ENCODE peak calls at places on chromosome 17, in four cellular contexts. One of them, this sample, is unnamed.

GRCh38 chr17:72977768-72978417 is 114.6 kb downstream of the SLC39A11 start:
- DNase-seq in WTC11: no peak
- DNase-seq in GM12878: no peak
- DNase-seq in HepG2: no peak
- DNase-seq in this sample: peak; percentile 53

GRCh38 chr17:43940630-43941029 is 1.6 kb downstream of the PPY start:
- DNase-seq in WTC11: peak; percentile 77
- DNase-seq in HepG2: peak; percentile 73
- DNase-seq in GM12878: no peak
- DNase-seq in this sample: peak; percentile 71

GRCh38 chr17:68356520-68356919 is 65.2 kb downstream of the ARSG start:
- DNase-seq in GM12878: peak; percentile 51
- DNase-seq in HepG2: no peak
- DNase-seq in WTC11: no peak
- DNase-seq in this sample: no peak

GRCh38 chr17:41777579-41778188 is 8.8 kb downstream of the JUP start:
- DNase-seq in WTC11: no peak
- DNase-seq in HepG2: peak; percentile 77
- DNase-seq in GM12878: no peak
- DNase-seq in this sample: no peak

GRCh38 chr17:27651411-27652345 is 20.7 kb downstream of the LGALS9 start:
- DNase-seq in GM12878: no peak
- DNase-seq in HepG2: peak; percentile 23
- DNase-seq in WTC11: peak; percentile 77
- DNase-seq in this sample: peak; percentile 79

GRCh38 chr17:10574324-10574723 is 24.9 kb upstream of the MYH2 start:
- DNase-seq in HepG2: no peak
- DNase-seq in WTC11: no peak
- DNase-seq in GM12878: no peak
- DNase-seq in this sample: no peak

GRCh38 chr17:50344712-50345380 is 1.1 kb upstream of the XYLT2 start:
- DNase-seq in WTC11: no peak
- DNase-seq in GM12878: no peak
- DNase-seq in HepG2: no peak
- DNase-seq in this sample: no peak

GRCh38 chr17:17900615-17901520 is 64.1 kb upstream of the SREBF1 start:
- DNase-seq in GM12878: no peak
- DNase-seq in WTC11: no peak
- DNase-seq in HepG2: peak; percentile 96
- DNase-seq in this sample: no peak

GRCh38 chr17:9109933-9110332 is 88.6 kb downstream of the NTN1 start:
- DNase-seq in GM12878: no peak
- DNase-seq in WTC11: no peak
- DNase-seq in HepG2: no peak
- DNase-seq in this sample: no peak

GRCh38 chr17:9371019-9371418 is 204.6 kb downstream of the STX8 start:
- DNase-seq in WTC11: no peak
- DNase-seq in HepG2: peak; percentile 83
- DNase-seq in GM12878: peak; percentile 37
- DNase-seq in this sample: no peak

GRCh38 chr17:78844301-78845005 is 3.8 kb upstream of the USP36 start:
- DNase-seq in WTC11: no peak
- DNase-seq in GM12878: no peak
- DNase-seq in HepG2: no peak
- DNase-seq in this sample: no peak

GRCh38 chr17:27748360-27748825 is 51.9 kb downstream of the NOS2 start:
- DNase-seq in WTC11: no peak
- DNase-seq in HepG2: no peak
- DNase-seq in GM12878: no peak
- DNase-seq in this sample: no peak

GRCh38 chr17:27376637-27377547 is 79.4 kb upstream of the KSR1 start:
- DNase-seq in WTC11: no peak
- DNase-seq in GM12878: no peak
- DNase-seq in HepG2: no peak
- DNase-seq in this sample: no peak

GRCh38 chr17:79615926-79616325 is 5.1 kb upstream of the RBFOX3 start:
- DNase-seq in HepG2: no peak
- DNase-seq in WTC11: no peak
- DNase-seq in GM12878: no peak
- DNase-seq in this sample: no peak

GRCh38 chr17:28416703-28417311 is 10.8 kb upstream of the SLC46A1 start:
- DNase-seq in GM12878: no peak
- DNase-seq in WTC11: peak; percentile 72
- DNase-seq in HepG2: peak; percentile 87
- DNase-seq in this sample: peak; percentile 57

GRCh38 chr17:2064511-2064910 is 9.6 kb downstream of the HIC1 start:
- DNase-seq in GM12878: no peak
- DNase-seq in HepG2: no peak
- DNase-seq in WTC11: no peak
- DNase-seq in this sample: no peak

GRCh38 chr17:17180141-17180603 is 26.0 kb downstream of the PLD6 start:
- DNase-seq in HepG2: no peak
- DNase-seq in WTC11: no peak
- DNase-seq in GM12878: no peak
- DNase-seq in this sample: no peak

GRCh38 chr17:10674696-10675095 is 17.6 kb upstream of the MYH3 start:
- DNase-seq in GM12878: no peak
- DNase-seq in HepG2: no peak
- DNase-seq in WTC11: no peak
- DNase-seq in this sample: no peak

GRCh38 chr17:7293821-7294613 is 422 bp downstream of the YBX2 start:
- DNase-seq in HepG2: peak; percentile 49
- DNase-seq in GM12878: no peak
- DNase-seq in WTC11: peak; percentile 87
- DNase-seq in this sample: peak; percentile 67

GRCh38 chr17:4304417-4305027 is 40.7 kb upstream of the ANKFY1 start:
- DNase-seq in HepG2: peak; percentile 41
- DNase-seq in GM12878: no peak
- DNase-seq in WTC11: peak; percentile 33
- DNase-seq in this sample: peak; percentile 62

GRCh38 chr17:40763752-40764151 is 8.2 kb downstream of the KRT26 start:
- DNase-seq in HepG2: no peak
- DNase-seq in WTC11: no peak
- DNase-seq in GM12878: no peak
- DNase-seq in this sample: no peak

GRCh38 chr17:19417611-19418010 is 6.6 kb downstream of the RNF112 start:
- DNase-seq in WTC11: no peak
- DNase-seq in HepG2: no peak
- DNase-seq in GM12878: no peak
- DNase-seq in this sample: no peak

GRCh38 chr17:19415311-19415710 is 4.3 kb downstream of the RNF112 start:
- DNase-seq in GM12878: no peak
- DNase-seq in HepG2: no peak
- DNase-seq in WTC11: no peak
- DNase-seq in this sample: no peak

GRCh38 chr17:19415806-19416775 is 5.1 kb downstream of the RNF112 start:
- DNase-seq in GM12878: no peak
- DNase-seq in WTC11: no peak
- DNase-seq in HepG2: no peak
- DNase-seq in this sample: no peak

GRCh38 chr17:19421926-19422325 is 10.9 kb downstream of the RNF112 start:
- DNase-seq in GM12878: no peak
- DNase-seq in HepG2: no peak
- DNase-seq in WTC11: no peak
- DNase-seq in this sample: no peak

GRCh38 chr17:19418312-19418992 is 7.4 kb downstream of the RNF112 start:
- DNase-seq in GM12878: no peak
- DNase-seq in HepG2: no peak
- DNase-seq in WTC11: no peak
- DNase-seq in this sample: no peak
- TF ChIP-seq TCF7 in GM12878: no peak
- TF ChIP-seq TCF7 in HepG2: no peak
- TF ChIP-seq TCF7 in WTC11: no peak
- TF ChIP-seq TCF7 in this sample: no peak

GRCh38 chr17:49294126-49294525 is 63.5 kb upstream of the PHOSPHO1 start:
- DNase-seq in GM12878: no peak
- DNase-seq in HepG2: no peak
- DNase-seq in WTC11: no peak
- DNase-seq in this sample: no peak

GRCh38 chr17:49292901-49293300 is 62.3 kb upstream of the PHOSPHO1 start:
- DNase-seq in WTC11: no peak
- DNase-seq in HepG2: no peak
- DNase-seq in GM12878: no peak
- DNase-seq in this sample: no peak

GRCh38 chr17:49287481-49287880 is 56.9 kb upstream of the PHOSPHO1 start:
- DNase-seq in WTC11: no peak
- DNase-seq in HepG2: no peak
- DNase-seq in GM12878: no peak
- DNase-seq in this sample: no peak

GRCh38 chr17:49291929-49292328 is 61.3 kb upstream of the PHOSPHO1 start:
- DNase-seq in HepG2: no peak
- DNase-seq in WTC11: no peak
- DNase-seq in GM12878: no peak
- DNase-seq in this sample: no peak

GRCh38 chr17:49290690-49291326 is 60.2 kb upstream of the PHOSPHO1 start:
- DNase-seq in GM12878: no peak
- DNase-seq in HepG2: peak; percentile 28
- DNase-seq in WTC11: no peak
- DNase-seq in this sample: peak; percentile 51
- TF ChIP-seq TCF7 in GM12878: no peak
- TF ChIP-seq TCF7 in HepG2: no peak
- TF ChIP-seq TCF7 in WTC11: no peak
- TF ChIP-seq TCF7 in this sample: no peak

GRCh38 chr17:29659155-29659554 is 36.4 kb upstream of the CORO6 start:
- DNase-seq in HepG2: no peak
- DNase-seq in WTC11: no peak
- DNase-seq in GM12878: no peak
- DNase-seq in this sample: no peak

GRCh38 chr17:29665480-29665807 is 42.7 kb upstream of the CORO6 start:
- DNase-seq in WTC11: no peak
- DNase-seq in HepG2: no peak
- DNase-seq in GM12878: no peak
- DNase-seq in this sample: no peak

GRCh38 chr17:29664743-29665479 is 42.2 kb upstream of the CORO6 start:
- DNase-seq in HepG2: no peak
- DNase-seq in WTC11: no peak
- DNase-seq in GM12878: no peak
- DNase-seq in this sample: peak; percentile 27

GRCh38 chr17:29661220-29661619 is 38.5 kb upstream of the CORO6 start:
- DNase-seq in GM12878: no peak
- DNase-seq in HepG2: peak; percentile 75
- DNase-seq in WTC11: no peak
- DNase-seq in this sample: no peak

DNA sequence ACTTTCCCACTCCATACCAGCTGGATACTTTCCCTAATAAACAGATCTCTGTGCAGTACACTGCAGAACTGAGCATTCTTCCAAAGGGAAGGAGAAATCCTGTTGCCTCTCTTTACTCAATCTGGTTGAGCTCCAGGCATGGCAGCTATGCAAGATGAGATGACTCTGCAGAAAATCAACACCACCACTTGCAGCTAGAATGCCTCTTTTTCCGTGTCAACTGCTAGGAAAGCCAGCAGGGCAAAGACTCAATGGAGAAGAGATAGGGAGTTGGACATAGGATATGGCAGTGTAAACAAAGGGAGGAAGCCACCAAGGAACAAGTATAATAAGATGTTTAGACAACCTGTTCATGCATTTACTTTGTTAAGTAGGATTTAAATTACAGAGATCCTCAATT is 40.4 kb upstream of the CORO6 start:
- DNase-seq in GM12878: no peak
- DNase-seq in HepG2: peak; percentile 67
- DNase-seq in WTC11: no peak
- DNase-seq in this sample: peak; percentile 48
- TF ChIP-seq TCF7 in GM12878: no peak
- TF ChIP-seq TCF7 in HepG2: no peak
- TF ChIP-seq TCF7 in WTC11: no peak
- TF ChIP-seq TCF7 in this sample: no peak

GRCh38 chr17:13027246-13027645 is 9.4 kb upstream of the ELAC2 start:
- DNase-seq in WTC11: no peak
- DNase-seq in GM12878: no peak
- DNase-seq in HepG2: no peak
- DNase-seq in this sample: no peak
- TF ChIP-seq TCF7 in WTC11: no peak
- TF ChIP-seq TCF7 in GM12878: no peak
- TF ChIP-seq TCF7 in HepG2: no peak
- TF ChIP-seq TCF7 in this sample: no peak

DNA sequence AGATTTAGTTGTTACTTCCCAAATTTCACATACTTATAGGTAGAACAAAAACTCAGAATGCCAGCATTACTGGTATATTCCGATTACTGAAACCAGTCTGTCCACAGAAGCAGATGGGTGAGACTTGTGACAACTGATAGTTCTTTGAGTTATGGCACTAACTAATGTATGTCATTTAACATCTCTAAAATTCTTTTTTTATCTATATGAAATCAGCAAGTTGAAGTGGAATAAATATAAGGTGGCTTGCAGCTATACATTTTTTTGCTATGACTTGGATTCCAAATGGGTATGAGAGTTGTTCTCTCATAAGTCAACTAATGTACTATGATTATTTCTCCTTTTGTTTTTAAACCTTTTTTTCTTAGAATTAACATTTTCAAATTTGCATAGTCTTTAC is 69.1 kb downstream of the VMP1 start:
- DNase-seq in HepG2: no peak
- DNase-seq in GM12878: no peak
- DNase-seq in WTC11: no peak
- DNase-seq in this sample: no peak
- TF ChIP-seq TCF7 in HepG2: no peak
- TF ChIP-seq TCF7 in GM12878: no peak
- TF ChIP-seq TCF7 in WTC11: no peak
- TF ChIP-seq TCF7 in this sample: no peak

GRCh38 chr17:46045639-46046038 is 46.6 kb downstream of the STH start:
- DNase-seq in GM12878: no peak
- DNase-seq in HepG2: peak; percentile 22
- DNase-seq in WTC11: no peak
- DNase-seq in this sample: no peak
- TF ChIP-seq TCF7 in GM12878: no peak
- TF ChIP-seq TCF7 in HepG2: no peak
- TF ChIP-seq TCF7 in WTC11: no peak
- TF ChIP-seq TCF7 in this sample: no peak

GRCh38 chr17:5888811-5889210 is 181.4 kb upstream of the WSCD1 start:
- DNase-seq in GM12878: no peak
- DNase-seq in HepG2: no peak
- DNase-seq in WTC11: no peak
- DNase-seq in this sample: no peak
- TF ChIP-seq TCF7 in GM12878: no peak
- TF ChIP-seq TCF7 in HepG2: no peak
- TF ChIP-seq TCF7 in WTC11: no peak
- TF ChIP-seq TCF7 in this sample: no peak

DNA sequence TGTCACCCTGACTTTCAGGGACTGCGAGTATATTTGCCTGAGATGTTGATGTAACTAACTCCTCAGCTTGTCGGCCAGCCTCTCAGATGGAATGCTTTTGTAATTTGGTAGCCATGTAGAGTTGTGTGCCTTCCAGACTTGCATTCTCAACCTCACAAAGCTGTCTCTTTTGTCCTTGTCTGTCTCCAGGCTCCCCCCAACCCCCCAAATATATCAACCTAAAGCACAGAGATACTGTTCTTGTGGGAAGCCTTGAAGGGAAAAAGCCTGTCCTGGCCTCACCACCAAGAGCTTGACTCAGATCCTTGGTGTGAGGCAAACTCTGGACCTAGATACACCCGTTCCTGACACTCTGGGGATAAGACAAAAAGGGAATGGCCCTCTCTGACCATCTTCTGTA is 18.4 kb downstream of the SAP30BP start:
- DNase-seq in HepG2: no peak
- DNase-seq in GM12878: no peak
- DNase-seq in WTC11: no peak
- DNase-seq in this sample: no peak
- TF ChIP-seq TCF7 in HepG2: no peak
- TF ChIP-seq TCF7 in GM12878: no peak
- TF ChIP-seq TCF7 in WTC11: no peak
- TF ChIP-seq TCF7 in this sample: no peak